ENCODE peak calls at places on chromosome 1, in four cellular contexts. L, I, H and E are unnamed samples.

GRCh38 chr1:213244664-213245091 is 193.6 kb downstream of the RPS6KC1 start:
- DNase-seq in L (peak; percentile 13), H (peak; percentile 73), I (peak; percentile 65), E (no peak)

GRCh38 chr1:196951711-196952394 is 8.3 kb downstream of the CFHR2 start:
- DNase-seq in H (no peak), I (no peak), L (no peak), E (no peak)

GRCh38 chr1:22952694-22953391 is 19.8 kb downstream of the LACTBL1 start:
- DNase-seq in L (no peak), I (no peak), H (no peak), E (no peak)

GRCh38 chr1:58779059-58779754 is 4.6 kb downstream of the JUN start:
- DNase-seq in I (no peak), H (no peak), L (no peak), E (no peak)

GRCh38 chr1:246836169-246836568 is 95.6 kb downstream of the AHCTF1 start:
- DNase-seq in L (no peak), I (no peak), H (no peak), E (no peak)

GRCh38 chr1:31413405-31414005 is 492 bp downstream of the SERINC2 start:
- DNase-seq in L (no peak), H (no peak), I (peak; percentile 62), E (no peak)

GRCh38 chr1:228314315-228314657 is 92.3 kb downstream of the TRIM11 start:
- DNase-seq in I (no peak), H (no peak), L (no peak), E (no peak)

GRCh38 chr1:241870290-241870689 is 22.3 kb downstream of the EXO1 start:
- DNase-seq in L (no peak), H (no peak), I (no peak), E (no peak)

GRCh38 chr1:207941664-207942063 is 30.7 kb upstream of the CD34 start:
- DNase-seq in H (no peak), I (no peak), L (no peak), E (no peak)

GRCh38 chr1:222887127-222887461 is 72.3 kb downstream of the DISP1 start:
- DNase-seq in L (no peak), I (no peak), H (no peak), E (no peak)

GRCh38 chr1:156221986-156222692 is 9.3 kb downstream of the PMF1 start:
- DNase-seq in I (no peak), L (no peak), H (no peak), E (no peak)

GRCh38 chr1:201375169-201375568 is 2.3 kb downstream of the TNNT2 start:
- DNase-seq in H (no peak), I (no peak), L (no peak), E (no peak)

GRCh38 chr1:201378804-201379203 is 1.3 kb upstream of the TNNT2 start:
- DNase-seq in H (no peak), I (no peak), L (no peak), E (no peak)

GRCh38 chr1:201376107-201376463 is 1.4 kb downstream of the TNNT2 start:
- DNase-seq in H (no peak), L (no peak), I (no peak), E (no peak)

GRCh38 chr1:201377611-201378092 is at the start of gene TNNT2:
- DNase-seq in I (no peak), H (no peak), L (no peak), E (no peak)

GRCh38 chr1:201376464-201377374 is 761 bp downstream of the TNNT2 start:
- DNase-seq in L (peak; percentile 59), I (peak; percentile 76), H (peak; percentile 39), E (peak; percentile 86)
- TF ChIP-seq FOSL1 in L (no peak), I (peak; percentile 20), H (no peak), E (no peak)

DNA sequence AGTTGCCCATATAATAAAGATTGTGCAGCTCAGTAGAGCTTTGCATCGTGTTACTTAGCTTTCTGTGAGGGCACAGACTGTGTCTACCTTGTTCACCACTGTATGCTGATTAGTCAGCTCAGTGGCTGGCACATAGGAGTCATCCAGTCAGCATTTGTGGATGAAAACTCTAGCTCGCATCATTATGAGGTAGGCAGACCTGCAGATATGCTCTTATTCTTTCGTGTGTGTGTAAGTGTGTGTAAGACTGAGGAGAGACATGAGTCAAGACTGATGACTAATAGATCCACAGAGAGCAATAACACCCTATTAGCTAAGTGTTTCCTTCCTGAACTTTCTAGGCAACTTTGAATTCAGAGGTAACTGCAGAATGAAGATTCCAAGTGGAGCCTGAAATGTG is 17.1 kb downstream of the TTF2 start:
- DNase-seq in L (peak; percentile 48), H (no peak), I (no peak), E (no peak)
- TF ChIP-seq FOSL1 in L (peak; percentile 71), H (no peak), I (peak; percentile 83), E (no peak)

GRCh38 chr1:204130178-204130577 is 21.7 kb downstream of the ETNK2 start:
- DNase-seq in H (no peak), I (no peak), L (no peak), E (no peak)
- TF ChIP-seq FOSL1 in H (no peak), I (no peak), L (no peak), E (no peak)

GRCh38 chr1:93615201-93616150 is 66.2 kb downstream of the BCAR3 start:
- DNase-seq in I (peak; percentile 50), H (peak; percentile 80), L (no peak), E (no peak)

GRCh38 chr1:93619507-93620168 is 62.0 kb downstream of the BCAR3 start:
- DNase-seq in L (no peak), I (no peak), H (no peak), E (no peak)

GRCh38 chr1:93616996-93617669 is 64.5 kb downstream of the BCAR3 start:
- DNase-seq in H (peak; percentile 46), L (no peak), I (no peak), E (no peak)

GRCh38 chr1:93616221-93616995 is 65.2 kb downstream of the BCAR3 start:
- DNase-seq in L (no peak), I (no peak), H (no peak), E (no peak)

DNA sequence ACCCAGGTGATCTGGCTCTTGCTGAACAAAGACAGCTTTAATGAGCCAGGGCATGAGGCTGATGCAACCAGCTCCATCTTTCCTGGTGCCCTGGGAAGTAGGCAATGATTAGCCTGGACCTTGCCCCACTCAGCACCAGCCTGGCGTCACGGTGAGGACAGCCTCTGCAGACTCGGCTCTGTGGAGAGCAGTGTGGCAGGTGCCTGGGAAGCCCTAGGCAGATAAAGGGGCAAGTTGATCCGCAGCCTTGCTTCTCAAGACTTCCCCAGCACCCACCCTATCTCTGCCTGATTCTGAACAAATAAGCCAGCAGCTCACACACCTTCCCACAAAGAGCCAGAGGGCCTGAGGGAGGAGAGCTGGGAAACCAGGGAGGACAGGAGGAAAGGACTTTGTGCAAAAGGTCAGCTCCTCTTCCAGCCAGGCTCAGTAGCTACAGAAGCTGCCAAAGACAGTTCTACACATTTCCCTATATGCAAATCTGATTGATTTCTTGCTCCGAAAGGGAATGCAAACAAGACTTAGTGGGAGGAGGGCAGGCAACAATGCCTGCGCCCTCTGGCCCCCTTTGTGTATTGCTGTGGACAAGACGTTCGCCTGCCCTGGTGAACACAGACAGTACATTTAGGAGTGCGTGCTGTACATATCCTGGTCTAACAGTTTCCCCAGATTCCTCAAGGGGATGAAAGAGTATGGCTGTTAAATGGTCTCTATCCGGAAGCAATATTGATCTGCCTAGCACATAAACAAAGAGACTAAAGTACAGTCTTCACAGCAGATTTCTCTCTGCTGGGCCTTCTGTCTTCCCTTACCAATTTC is 63.8 kb downstream of the BCAR3 start:
- DNase-seq in H (peak; percentile 94), L (no peak), I (no peak), E (no peak)
- TF ChIP-seq FOSL1 in H (no peak), L (no peak), I (no peak), E (no peak)

GRCh38 chr1:180175806-180176205 is 21.1 kb downstream of the QSOX1 start:
- DNase-seq in I (no peak), L (no peak), H (no peak), E (no peak)

GRCh38 chr1:180173451-180173850 is 18.8 kb downstream of the QSOX1 start:
- DNase-seq in H (no peak), L (no peak), I (no peak), E (no peak)

GRCh38 chr1:180171691-180172090 is 17.0 kb downstream of the QSOX1 start:
- DNase-seq in H (no peak), I (no peak), L (no peak), E (no peak)

GRCh38 chr1:180175291-180175690 is 20.6 kb downstream of the QSOX1 start:
- DNase-seq in H (no peak), I (no peak), L (no peak), E (no peak)

DNA sequence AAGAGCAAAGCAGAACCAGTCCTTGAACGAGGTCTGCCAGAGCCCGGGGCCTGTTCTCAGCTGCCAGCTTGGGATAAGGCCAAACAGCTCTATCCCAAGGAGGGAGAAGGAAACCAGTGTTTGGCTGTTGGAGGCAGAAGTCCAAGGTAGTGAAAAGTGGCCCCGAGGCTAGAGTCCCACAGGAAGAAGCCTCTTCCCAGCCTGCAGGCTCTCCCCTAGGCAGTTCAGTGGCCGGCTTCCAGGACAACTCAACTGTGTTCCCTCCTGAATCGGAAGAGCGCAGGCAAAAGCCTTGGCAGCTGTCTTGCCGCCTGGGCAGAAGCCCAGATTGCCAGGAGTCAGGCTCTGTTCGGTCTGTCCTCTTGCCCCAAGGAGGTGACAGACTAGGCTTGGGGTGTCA is 19.3 kb downstream of the QSOX1 start:
- DNase-seq in H (no peak), L (no peak), I (no peak), E (no peak)
- TF ChIP-seq FOSL1 in H (no peak), L (no peak), I (no peak), E (no peak)

GRCh38 chr1:8412183-8412831 is 94.4 kb downstream of the SLC45A1 start:
- DNase-seq in L (no peak), H (no peak), I (no peak), E (no peak)
- TF ChIP-seq FOSL1 in L (no peak), H (no peak), I (peak; percentile 91), E (no peak)